ENCODE peak calls at places on chromosomes 16 and 17, in six cellular contexts. W is activated CD4-positive, alpha-beta T cell treated with anti-CD3 and anti-CD28 coated beads, Interleukin-2, amount 50 U/mL, for 1 hour; R is RPMI7951; N is NCI-H1092 treated with DMSO at 0.1 percent for 48 hours; I is amniotic stem cell; C is tibial artery. A is an unnamed sample.

GRCh38 chr16:1003551-1004347 is 22.2 kb downstream of the SOX8 start:
- DNase-seq in W (no peak), R (peak; percentile 52), N (no peak), I (no peak), C (no peak), A (no peak)

GRCh38 chr17:59502800-59503199 is 62.6 kb upstream of the DHX40 start:
- DNase-seq in W (no peak), R (no peak), N (no peak), I (no peak), C (no peak), A (no peak)

GRCh38 chr17:19874256-19874655 is 6.5 kb upstream of the ULK2 start:
- DNase-seq in W (no peak), R (no peak), N (no peak), I (no peak), C (no peak), A (no peak)

GRCh38 chr16:88686062-88686438 is 257 bp downstream of the SNAI3 start:
- DNase-seq in W (peak; percentile 38), R (no peak), N (no peak), I (no peak), C (no peak), A (no peak)

GRCh38 chr17:71055128-71055527 is 885.8 kb downstream of the KCNJ2 start:
- DNase-seq in W (no peak), R (peak; percentile 75), N (no peak), I (no peak), C (no peak), A (no peak)

GRCh38 chr16:88743693-88744519 is 37.6 kb downstream of the CTU2 start:
- DNase-seq in W (peak; percentile 76), R (peak; percentile 52), N (peak; percentile 20), I (no peak), C (peak; percentile 73), A (peak; percentile 55)

GRCh38 chr16:30557950-30558788 is at the start of gene ZNF764:
- DNase-seq in W (peak; percentile 94), R (peak; percentile 97), N (peak; percentile 98), I (peak; percentile 99), C (peak; percentile 99), A (peak; percentile 98)

GRCh38 chr17:8807070-8807550 is 7.9 kb upstream of the MFSD6L start:
- DNase-seq in W (no peak), R (peak; percentile 11), N (no peak), I (no peak), C (no peak), A (no peak)

GRCh38 chr16:70437017-70437581 is 1.8 kb downstream of the ST3GAL2 start:
- DNase-seq in W (no peak), R (peak; percentile 97), N (no peak), I (no peak), C (no peak), A (no peak)

GRCh38 chr17:73833779-73834613 is 189.8 kb upstream of the SDK2 start:
- DNase-seq in W (no peak), R (no peak), N (no peak), I (no peak), C (no peak), A (no peak)